ENCODE peak calls at places on chromosome 17, in eight cellular contexts. One of them, this sample, is unnamed.

GRCh38 chr17:44763170-44763569 is 4.4 kb downstream of the ADAM11 start:
- DNase-seq in HFFc6: no peak
- DNase-seq in GM10248: no peak
- DNase-seq in fibroblast of lung: no peak
- DNase-seq in psoas muscle: no peak
- DNase-seq in activated CD8-positive, alpha-beta T cell treated with anti-CD3 and anti-CD28 coated beads for 36 hours: no peak
- DNase-seq in left lung: peak
- DNase-seq in ascending aorta: no peak
- DNase-seq in this sample: no peak

GRCh38 chr17:76886395-76886794 is 18.2 kb downstream of the MGAT5B start:
- DNase-seq in HFFc6: no peak
- DNase-seq in GM10248: no peak
- DNase-seq in fibroblast of lung: no peak
- DNase-seq in psoas muscle: no peak
- DNase-seq in activated CD8-positive, alpha-beta T cell treated with anti-CD3 and anti-CD28 coated beads for 36 hours: no peak
- DNase-seq in left lung: no peak
- DNase-seq in ascending aorta: no peak
- DNase-seq in this sample: no peak

GRCh38 chr17:40159456-40159855 is 17.8 kb upstream of the RAPGEFL1 start:
- DNase-seq in HFFc6: no peak
- DNase-seq in GM10248: no peak
- DNase-seq in fibroblast of lung: no peak
- DNase-seq in psoas muscle: no peak
- DNase-seq in activated CD8-positive, alpha-beta T cell treated with anti-CD3 and anti-CD28 coated beads for 36 hours: no peak
- DNase-seq in left lung: no peak
- DNase-seq in ascending aorta: no peak
- DNase-seq in this sample: no peak

GRCh38 chr17:55773671-55774070 is 22.8 kb downstream of the PCTP start:
- DNase-seq in HFFc6: no peak
- DNase-seq in GM10248: no peak
- DNase-seq in fibroblast of lung: no peak
- DNase-seq in psoas muscle: no peak
- DNase-seq in activated CD8-positive, alpha-beta T cell treated with anti-CD3 and anti-CD28 coated beads for 36 hours: no peak
- DNase-seq in left lung: peak
- DNase-seq in ascending aorta: no peak
- DNase-seq in this sample: no peak

GRCh38 chr17:43721537-43722268 is 36.9 kb downstream of the SOST start:
- DNase-seq in HFFc6: no peak
- DNase-seq in GM10248: no peak
- DNase-seq in fibroblast of lung: peak
- DNase-seq in psoas muscle: no peak
- DNase-seq in activated CD8-positive, alpha-beta T cell treated with anti-CD3 and anti-CD28 coated beads for 36 hours: no peak
- DNase-seq in left lung: no peak
- DNase-seq in ascending aorta: no peak
- DNase-seq in this sample: no peak

GRCh38 chr17:48724241-48725004 is 1.4 kb downstream of the PRAC2 start:
- DNase-seq in HFFc6: peak
- DNase-seq in GM10248: peak
- DNase-seq in fibroblast of lung: peak
- DNase-seq in psoas muscle: peak
- DNase-seq in activated CD8-positive, alpha-beta T cell treated with anti-CD3 and anti-CD28 coated beads for 36 hours: peak
- DNase-seq in left lung: peak
- DNase-seq in ascending aorta: no peak
- DNase-seq in this sample: peak

GRCh38 chr17:81131486-81132196 is 33.7 kb upstream of the PVALEF start:
- DNase-seq in HFFc6: no peak
- DNase-seq in GM10248: no peak
- DNase-seq in fibroblast of lung: no peak
- DNase-seq in psoas muscle: no peak
- DNase-seq in activated CD8-positive, alpha-beta T cell treated with anti-CD3 and anti-CD28 coated beads for 36 hours: no peak
- DNase-seq in left lung: no peak
- DNase-seq in ascending aorta: no peak
- DNase-seq in this sample: no peak

GRCh38 chr17:58325289-58325726 is 3.3 kb downstream of the TSPOAP1 start:
- DNase-seq in HFFc6: no peak
- DNase-seq in GM10248: no peak
- DNase-seq in fibroblast of lung: no peak
- DNase-seq in psoas muscle: no peak
- DNase-seq in activated CD8-positive, alpha-beta T cell treated with anti-CD3 and anti-CD28 coated beads for 36 hours: no peak
- DNase-seq in left lung: peak
- DNase-seq in ascending aorta: no peak
- DNase-seq in this sample: no peak

GRCh38 chr17:62193297-62193696 is 128.2 kb upstream of the MED13 start:
- DNase-seq in HFFc6: no peak
- DNase-seq in GM10248: no peak
- DNase-seq in fibroblast of lung: no peak
- DNase-seq in psoas muscle: no peak
- DNase-seq in activated CD8-positive, alpha-beta T cell treated with anti-CD3 and anti-CD28 coated beads for 36 hours: no peak
- DNase-seq in left lung: no peak
- DNase-seq in ascending aorta: no peak
- DNase-seq in this sample: no peak
- TF ChIP-seq CTCF in HFFc6: no peak
- TF ChIP-seq CTCF in GM10248: no peak
- TF ChIP-seq CTCF in fibroblast of lung: no peak
- TF ChIP-seq CTCF in psoas muscle: no peak
- TF ChIP-seq CTCF in activated CD8-positive, alpha-beta T cell treated with anti-CD3 and anti-CD28 coated beads for 36 hours: no peak
- TF ChIP-seq CTCF in left lung: no peak
- TF ChIP-seq CTCF in ascending aorta: no peak
- TF ChIP-seq CTCF in this sample: no peak

GRCh38 chr17:16325964-16326363 is 27.3 kb downstream of the CENPV start:
- DNase-seq in HFFc6: no peak
- DNase-seq in GM10248: no peak
- DNase-seq in fibroblast of lung: no peak
- DNase-seq in psoas muscle: no peak
- DNase-seq in activated CD8-positive, alpha-beta T cell treated with anti-CD3 and anti-CD28 coated beads for 36 hours: no peak
- DNase-seq in left lung: no peak
- DNase-seq in ascending aorta: no peak
- DNase-seq in this sample: no peak

GRCh38 chr17:16327018-16327417 is 26.3 kb downstream of the CENPV start:
- DNase-seq in HFFc6: no peak
- DNase-seq in GM10248: no peak
- DNase-seq in fibroblast of lung: no peak
- DNase-seq in psoas muscle: no peak
- DNase-seq in activated CD8-positive, alpha-beta T cell treated with anti-CD3 and anti-CD28 coated beads for 36 hours: no peak
- DNase-seq in left lung: no peak
- DNase-seq in ascending aorta: no peak
- DNase-seq in this sample: no peak

DNA sequence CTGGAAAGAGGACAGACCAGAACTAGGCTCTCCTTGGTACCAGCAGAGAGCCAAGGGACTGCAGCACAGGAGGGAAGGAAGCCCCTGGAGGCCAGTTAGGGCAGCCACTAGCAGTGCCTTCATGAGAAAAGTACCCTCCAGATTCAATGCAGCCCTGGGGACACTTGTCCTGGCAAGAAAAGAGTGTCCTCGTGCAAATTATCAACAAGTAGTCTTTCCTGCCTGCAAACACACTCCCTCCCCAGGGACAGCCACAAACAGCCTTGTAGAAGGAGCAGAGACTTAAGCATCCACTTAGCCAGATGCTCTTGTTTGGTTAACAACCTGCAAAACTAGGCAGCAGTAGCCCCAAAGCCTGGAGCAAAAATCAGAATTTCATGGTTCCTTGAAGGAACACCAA is 24.3 kb downstream of the CENPV start:
- DNase-seq in HFFc6: no peak
- DNase-seq in GM10248: no peak
- DNase-seq in fibroblast of lung: no peak
- DNase-seq in psoas muscle: no peak
- DNase-seq in activated CD8-positive, alpha-beta T cell treated with anti-CD3 and anti-CD28 coated beads for 36 hours: no peak
- DNase-seq in left lung: no peak
- DNase-seq in ascending aorta: no peak
- DNase-seq in this sample: no peak
- TF ChIP-seq CTCF in HFFc6: peak
- TF ChIP-seq CTCF in GM10248: no peak
- TF ChIP-seq CTCF in fibroblast of lung: no peak
- TF ChIP-seq CTCF in psoas muscle: no peak
- TF ChIP-seq CTCF in activated CD8-positive, alpha-beta T cell treated with anti-CD3 and anti-CD28 coated beads for 36 hours: no peak
- TF ChIP-seq CTCF in left lung: no peak
- TF ChIP-seq CTCF in ascending aorta: no peak
- TF ChIP-seq CTCF in this sample: no peak

DNA sequence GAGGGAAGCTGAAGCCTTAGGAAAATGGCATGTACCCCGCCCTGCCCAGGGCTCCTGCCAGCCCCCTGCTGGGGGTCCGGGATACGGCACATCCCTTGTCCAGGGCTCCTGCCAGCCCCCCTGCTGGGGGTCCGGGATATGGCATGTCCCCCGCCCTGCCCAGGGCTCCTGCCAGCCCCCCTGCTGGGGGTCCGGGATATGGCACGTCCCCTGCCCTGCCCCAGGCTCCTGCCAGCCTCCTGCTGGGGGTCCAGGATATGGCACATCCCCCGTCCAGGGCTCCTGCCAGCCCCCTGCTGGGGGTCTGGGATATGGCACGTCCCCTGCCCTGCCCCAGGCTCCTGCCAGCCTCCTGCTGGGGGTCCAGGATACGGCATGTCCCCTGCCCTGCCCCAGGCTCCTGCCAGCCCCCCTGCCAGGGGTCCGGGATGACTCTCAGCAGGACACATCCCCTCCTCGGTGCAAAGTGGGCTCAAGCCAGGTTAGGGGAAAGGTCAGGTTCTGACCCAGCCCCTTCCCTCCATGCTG is 43.2 kb downstream of the RPH3AL start:
- DNase-seq in HFFc6: no peak
- DNase-seq in GM10248: no peak
- DNase-seq in fibroblast of lung: no peak
- DNase-seq in psoas muscle: peak
- DNase-seq in activated CD8-positive, alpha-beta T cell treated with anti-CD3 and anti-CD28 coated beads for 36 hours: peak
- DNase-seq in left lung: peak
- DNase-seq in ascending aorta: no peak
- DNase-seq in this sample: no peak
- TF ChIP-seq CTCF in HFFc6: peak
- TF ChIP-seq CTCF in GM10248: no peak
- TF ChIP-seq CTCF in fibroblast of lung: peak
- TF ChIP-seq CTCF in psoas muscle: peak
- TF ChIP-seq CTCF in activated CD8-positive, alpha-beta T cell treated with anti-CD3 and anti-CD28 coated beads for 36 hours: peak
- TF ChIP-seq CTCF in left lung: peak
- TF ChIP-seq CTCF in ascending aorta: no peak
- TF ChIP-seq CTCF in this sample: no peak

GRCh38 chr17:37610971-37611370 is 1.8 kb upstream of the SYNRG start:
- DNase-seq in HFFc6: no peak
- DNase-seq in GM10248: no peak
- DNase-seq in fibroblast of lung: no peak
- DNase-seq in psoas muscle: no peak
- DNase-seq in activated CD8-positive, alpha-beta T cell treated with anti-CD3 and anti-CD28 coated beads for 36 hours: no peak
- DNase-seq in left lung: no peak
- DNase-seq in ascending aorta: no peak
- DNase-seq in this sample: no peak
- TF ChIP-seq CTCF in HFFc6: no peak
- TF ChIP-seq CTCF in GM10248: no peak
- TF ChIP-seq CTCF in fibroblast of lung: no peak
- TF ChIP-seq CTCF in psoas muscle: no peak
- TF ChIP-seq CTCF in activated CD8-positive, alpha-beta T cell treated with anti-CD3 and anti-CD28 coated beads for 36 hours: no peak
- TF ChIP-seq CTCF in left lung: no peak
- TF ChIP-seq CTCF in ascending aorta: no peak
- TF ChIP-seq CTCF in this sample: no peak

This sample was measured in activated B cell treated with CpG ODN at 0.5 μM for 24 hours.